ENCODE peak calls at places on chromosome 18, in four cellular contexts. One of them, this sample, is unnamed.

GRCh38 chr18:23073996-23074606 is 61.2 kb upstream of the CABLES1 start:
- DNase-seq in HepG2: no peak
- DNase-seq in mammary epithelial cell: no peak
- DNase-seq in neuronal stem cell: no peak
- DNase-seq in this sample: no peak

GRCh38 chr18:805008-805754 is 6.9 kb downstream of the YES1 start:
- DNase-seq in HepG2: no peak
- DNase-seq in mammary epithelial cell: no peak
- DNase-seq in neuronal stem cell: no peak
- DNase-seq in this sample: no peak

GRCh38 chr18:24016643-24017042 is 2.1 kb downstream of the TTC39C start:
- DNase-seq in HepG2: peak; percentile 52
- DNase-seq in mammary epithelial cell: peak; percentile 43
- DNase-seq in neuronal stem cell: no peak
- DNase-seq in this sample: no peak

GRCh38 chr18:46416706-46417638 is 240.0 kb downstream of the LOXHD1 start:
- DNase-seq in HepG2: no peak
- DNase-seq in mammary epithelial cell: no peak
- DNase-seq in neuronal stem cell: no peak
- DNase-seq in this sample: peak; percentile 88

GRCh38 chr18:63099848-63100625 is 219.5 kb downstream of the BCL2 start:
- DNase-seq in HepG2: no peak
- DNase-seq in mammary epithelial cell: no peak
- DNase-seq in neuronal stem cell: no peak
- DNase-seq in this sample: no peak

GRCh38 chr18:26227051-26227672 is 917 bp downstream of the TAF4B start:
- DNase-seq in HepG2: no peak
- DNase-seq in mammary epithelial cell: no peak
- DNase-seq in neuronal stem cell: no peak
- DNase-seq in this sample: peak; percentile 65

GRCh38 chr18:13577091-13577697 is 149.2 kb downstream of the FAM210A start:
- DNase-seq in HepG2: no peak
- DNase-seq in mammary epithelial cell: peak; percentile 44
- DNase-seq in neuronal stem cell: no peak
- DNase-seq in this sample: peak; percentile 80

GRCh38 chr18:69002233-69002632 is 204.4 kb downstream of the CCDC102B start:
- DNase-seq in HepG2: peak; percentile 1
- DNase-seq in mammary epithelial cell: no peak
- DNase-seq in neuronal stem cell: no peak
- DNase-seq in this sample: no peak

GRCh38 chr18:50719471-50719987 is 100.3 kb downstream of the MRO start:
- DNase-seq in HepG2: no peak
- DNase-seq in mammary epithelial cell: no peak
- DNase-seq in neuronal stem cell: no peak
- DNase-seq in this sample: no peak

GRCh38 chr18:68608861-68609465 is 105.9 kb downstream of the TMX3 start:
- DNase-seq in HepG2: no peak
- DNase-seq in mammary epithelial cell: peak; percentile 31
- DNase-seq in neuronal stem cell: no peak
- DNase-seq in this sample: no peak

GRCh38 chr18:60549338-60549960 is 176.9 kb upstream of the MC4R start:
- DNase-seq in HepG2: peak; percentile 44
- DNase-seq in mammary epithelial cell: peak; percentile 35
- DNase-seq in neuronal stem cell: peak; percentile 38
- DNase-seq in this sample: peak; percentile 89

GRCh38 chr18:62713651-62714247 is 1.6 kb upstream of the PHLPP1 start:
- DNase-seq in HepG2: no peak
- DNase-seq in mammary epithelial cell: no peak
- DNase-seq in neuronal stem cell: no peak
- DNase-seq in this sample: no peak

GRCh38 chr18:77267957-77268356 is 18.3 kb downstream of the GALR1 start:
- DNase-seq in HepG2: no peak
- DNase-seq in mammary epithelial cell: no peak
- DNase-seq in neuronal stem cell: no peak
- DNase-seq in this sample: no peak

GRCh38 chr18:21663615-21664014 is 41.0 kb downstream of the ABHD3 start:
- DNase-seq in HepG2: no peak
- DNase-seq in mammary epithelial cell: no peak
- DNase-seq in neuronal stem cell: no peak
- DNase-seq in this sample: no peak

GRCh38 chr18:6396276-6396675 is 18.4 kb downstream of the L3MBTL4 start:
- DNase-seq in HepG2: no peak
- DNase-seq in mammary epithelial cell: no peak
- DNase-seq in neuronal stem cell: no peak
- DNase-seq in this sample: no peak

GRCh38 chr18:74515620-74516231 is 18.6 kb upstream of the CNDP1 start:
- DNase-seq in HepG2: no peak
- DNase-seq in mammary epithelial cell: peak; percentile 23
- DNase-seq in neuronal stem cell: no peak
- DNase-seq in this sample: no peak

GRCh38 chr18:2515908-2516625 is 55.2 kb downstream of the METTL4 start:
- DNase-seq in HepG2: peak; percentile 3
- DNase-seq in mammary epithelial cell: peak; percentile 91
- DNase-seq in neuronal stem cell: no peak
- DNase-seq in this sample: no peak

GRCh38 chr18:36176739-36177138 is 10.6 kb upstream of the MOCOS start:
- DNase-seq in HepG2: no peak
- DNase-seq in mammary epithelial cell: peak; percentile 95
- DNase-seq in neuronal stem cell: no peak
- DNase-seq in this sample: no peak

GRCh38 chr18:41391616-41392610 is 563.1 kb upstream of the PIK3C3 start:
- DNase-seq in HepG2: peak; percentile 47
- DNase-seq in mammary epithelial cell: peak; percentile 34
- DNase-seq in neuronal stem cell: peak; percentile 51
- DNase-seq in this sample: peak; percentile 90

GRCh38 chr18:7417742-7418141 is 149.4 kb upstream of the PTPRM start:
- DNase-seq in HepG2: no peak
- DNase-seq in mammary epithelial cell: peak; percentile 90
- DNase-seq in neuronal stem cell: no peak
- DNase-seq in this sample: no peak
- H3K4me2 ChIP-seq in HepG2: no peak overlapping the region
- H3K4me2 ChIP-seq in mammary epithelial cell: peak overlapping the region; percentile 43
- H3K4me2 ChIP-seq in neuronal stem cell: no peak overlapping the region
- H3K4me2 ChIP-seq in this sample: no peak overlapping the region

DNA sequence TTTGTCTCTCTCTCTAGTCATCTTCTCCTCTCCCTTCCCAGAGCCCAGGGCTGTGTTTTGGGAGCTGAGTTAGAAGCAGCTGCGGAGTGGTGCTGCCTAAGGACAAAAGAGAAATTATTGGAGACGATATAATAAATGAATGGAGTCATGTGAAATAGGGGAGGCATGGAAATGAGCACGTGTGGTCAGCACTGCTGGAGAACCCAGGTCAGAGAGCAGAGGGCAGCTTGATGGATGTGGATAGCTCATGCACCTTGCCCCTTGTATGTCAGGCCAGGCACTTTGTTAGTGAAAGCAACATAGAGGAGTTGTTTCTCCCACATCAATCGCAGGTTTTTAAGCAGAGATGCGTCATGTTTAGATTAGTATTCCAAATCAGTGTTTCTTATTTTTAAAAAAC is 15.7 kb downstream of the TTR start:
- DNase-seq in HepG2: peak; percentile 23
- DNase-seq in mammary epithelial cell: no peak
- DNase-seq in neuronal stem cell: no peak
- DNase-seq in this sample: no peak
- H3K4me2 ChIP-seq in HepG2: peak overlapping the region; percentile 56
- H3K4me2 ChIP-seq in mammary epithelial cell: no peak overlapping the region
- H3K4me2 ChIP-seq in neuronal stem cell: no peak overlapping the region
- H3K4me2 ChIP-seq in this sample: no peak overlapping the region

GRCh38 chr18:48023334-48024008 is 93.0 kb upstream of the SMAD2 start:
- DNase-seq in HepG2: peak; percentile 13
- DNase-seq in mammary epithelial cell: peak; percentile 86
- DNase-seq in neuronal stem cell: peak; percentile 40
- DNase-seq in this sample: peak; percentile 82
- H3K4me2 ChIP-seq in HepG2: no peak overlapping the region
- H3K4me2 ChIP-seq in mammary epithelial cell: peak overlapping the region; percentile 41
- H3K4me2 ChIP-seq in neuronal stem cell: no peak overlapping the region
- H3K4me2 ChIP-seq in this sample: no peak overlapping the region

DNA sequence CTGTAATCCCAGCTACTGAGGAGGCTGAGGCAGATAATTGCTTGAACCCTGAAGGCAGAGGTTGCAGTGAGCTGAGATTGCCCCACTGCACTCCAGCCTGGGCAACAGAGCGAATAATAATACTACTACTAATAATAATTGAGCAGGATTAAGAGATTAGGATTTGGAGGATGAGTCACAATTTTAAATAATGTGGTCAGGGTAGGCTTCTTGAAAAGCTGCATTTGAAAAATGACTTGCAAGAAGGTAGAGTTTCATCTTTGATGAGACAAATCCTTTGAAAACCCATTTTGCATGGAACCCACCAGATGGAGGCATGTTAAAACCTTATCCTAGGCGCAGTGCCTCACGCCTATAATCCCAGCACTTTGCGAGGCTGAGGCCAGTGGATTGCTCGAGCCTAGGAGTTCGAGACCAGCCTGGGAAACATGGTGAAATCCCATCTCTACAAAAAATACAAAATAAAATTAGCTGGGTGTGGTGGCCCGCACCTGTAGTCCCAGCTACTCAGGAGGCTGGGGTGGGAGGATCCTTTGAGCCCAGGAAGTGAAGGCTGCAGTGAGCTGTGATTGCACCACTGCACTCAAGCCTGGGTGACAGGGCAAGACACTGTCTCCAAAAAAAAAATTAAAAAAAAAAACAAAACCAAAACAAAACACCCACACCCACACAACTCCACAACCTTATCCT is 3.2 kb upstream of the ATP8B1 start:
- DNase-seq in HepG2: no peak
- DNase-seq in mammary epithelial cell: no peak
- DNase-seq in neuronal stem cell: no peak
- DNase-seq in this sample: peak; percentile 77
- H3K4me2 ChIP-seq in HepG2: no peak overlapping the region
- H3K4me2 ChIP-seq in mammary epithelial cell: no peak overlapping the region
- H3K4me2 ChIP-seq in neuronal stem cell: no peak overlapping the region
- H3K4me2 ChIP-seq in this sample: no peak overlapping the region

GRCh38 chr18:44901283-44901682 is 220.6 kb downstream of the SETBP1 start:
- DNase-seq in HepG2: no peak
- DNase-seq in mammary epithelial cell: no peak
- DNase-seq in neuronal stem cell: no peak
- DNase-seq in this sample: no peak

GRCh38 chr18:44900627-44901026 is 219.9 kb downstream of the SETBP1 start:
- DNase-seq in HepG2: no peak
- DNase-seq in mammary epithelial cell: peak; percentile 58
- DNase-seq in neuronal stem cell: no peak
- DNase-seq in this sample: no peak

GRCh38 chr18:44899832-44900231 is 219.1 kb downstream of the SETBP1 start:
- DNase-seq in HepG2: no peak
- DNase-seq in mammary epithelial cell: no peak
- DNase-seq in neuronal stem cell: no peak
- DNase-seq in this sample: peak; percentile 58

GRCh38 chr18:44904768-44905167 is 224.1 kb downstream of the SETBP1 start:
- DNase-seq in HepG2: no peak
- DNase-seq in mammary epithelial cell: no peak
- DNase-seq in neuronal stem cell: no peak
- DNase-seq in this sample: no peak

GRCh38 chr18:44903327-44903726 is 222.6 kb downstream of the SETBP1 start:
- DNase-seq in HepG2: no peak
- DNase-seq in mammary epithelial cell: no peak
- DNase-seq in neuronal stem cell: no peak
- DNase-seq in this sample: no peak
- H3K4me2 ChIP-seq in HepG2: no peak overlapping the region
- H3K4me2 ChIP-seq in mammary epithelial cell: no peak overlapping the region
- H3K4me2 ChIP-seq in neuronal stem cell: no peak overlapping the region
- H3K4me2 ChIP-seq in this sample: no peak overlapping the region

DNA sequence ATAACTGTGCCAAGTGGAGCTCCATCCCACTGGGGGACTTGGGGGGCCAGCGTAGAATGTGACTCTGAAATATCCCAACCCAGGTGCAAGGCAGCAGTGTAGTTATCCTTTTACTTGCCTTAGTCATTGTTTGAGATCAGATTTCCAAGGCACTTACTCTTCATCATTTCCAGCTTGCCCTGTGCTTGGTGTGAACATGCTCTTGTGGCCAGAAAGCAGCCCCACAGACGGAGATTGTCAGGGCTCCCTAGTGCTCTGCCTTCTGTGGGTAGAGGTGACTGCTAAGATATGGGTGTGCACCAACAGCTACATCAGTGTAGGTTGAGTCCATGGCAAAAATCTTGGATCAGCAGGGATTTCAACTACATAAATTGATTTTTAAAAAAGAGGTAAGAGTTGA is 2010.0 kb upstream of the PIK3C3 start:
- DNase-seq in HepG2: no peak
- DNase-seq in mammary epithelial cell: no peak
- DNase-seq in neuronal stem cell: no peak
- DNase-seq in this sample: no peak
- H3K4me2 ChIP-seq in HepG2: no peak overlapping the region
- H3K4me2 ChIP-seq in mammary epithelial cell: no peak overlapping the region
- H3K4me2 ChIP-seq in neuronal stem cell: no peak overlapping the region
- H3K4me2 ChIP-seq in this sample: no peak overlapping the region

This sample was measured in Karpas-422.